ENCODE peak calls at places on chromosomes 12 and 14, in seven cellular contexts. T is K562, X is HCT116, J is H1, F is GM12878, W is HepG2, I is SK-N-SH. H is an unnamed sample.

GRCh38 chr12:46702581-46703344 is 123.0 kb downstream of the SLC38A4 start:
- DNase-seq in W (no peak), J (no peak), X (no peak), T (no peak), I (no peak), F (no peak), H (no peak)

GRCh38 chr14:58733451-58734208 is 95.9 kb downstream of the DACT1 start:
- DNase-seq in F (peak), T (no peak), X (no peak), I (no peak), W (no peak), J (no peak), H (no peak)

GRCh38 chr12:102399653-102400052 is 80.7 kb downstream of the IGF1 start:
- DNase-seq in F (no peak), I (no peak), J (no peak), T (no peak), X (no peak), W (no peak), H (no peak)

GRCh38 chr14:57617510-57617909 is 123.9 kb upstream of the CCDC198 start:
- DNase-seq in I (no peak), T (no peak), J (peak), F (no peak), W (no peak), X (no peak), H (no peak)

GRCh38 chr12:48996794-48997718 is 2.1 kb downstream of the DDN start:
- DNase-seq in X (no peak), J (no peak), I (peak), F (no peak), T (peak), W (peak), H (no peak)

GRCh38 chr12:71397433-71397954 is 42.1 kb upstream of the LGR5 start:
- DNase-seq in T (no peak), X (no peak), F (no peak), W (no peak), I (no peak), J (no peak), H (no peak)

GRCh38 chr14:74886001-74886400 is 4.3 kb downstream of the DLST start:
- DNase-seq in W (no peak), X (no peak), J (no peak), F (no peak), T (no peak), I (no peak), H (no peak)

GRCh38 chr14:53306267-53306721 is 153.2 kb upstream of the DDHD1 start:
- DNase-seq in X (peak), J (peak), F (no peak), I (peak), W (peak), T (peak), H (peak)

GRCh38 chr14:51285102-51285501 is 45.1 kb downstream of the TMX1 start:
- DNase-seq in J (no peak), F (peak), T (no peak), X (no peak), W (no peak), I (no peak), H (no peak)

GRCh38 chr12:26124491-26125450 is at the start of gene BHLHE41:
- DNase-seq in W (no peak), X (no peak), I (peak), F (no peak), J (no peak), T (no peak), H (peak)

GRCh38 chr14:101496779-101497420 is 64.4 kb upstream of the DIO3 start:
- DNase-seq in I (no peak), W (no peak), X (no peak), T (no peak), F (no peak), J (no peak), H (no peak)

GRCh38 chr14:73782623-73783022 is 68.4 kb upstream of the PNMA1 start:
- DNase-seq in W (no peak), T (no peak), F (no peak), I (no peak), J (no peak), X (no peak), H (peak)

GRCh38 chr14:32679927-32680612 is 258.6 kb upstream of the NPAS3 start:
- DNase-seq in W (no peak), X (no peak), F (no peak), I (no peak), T (no peak), J (no peak), H (no peak)

GRCh38 chr14:68144051-68144681 is 324.6 kb downstream of the RAD51B start:
- DNase-seq in W (peak), X (no peak), J (no peak), T (no peak), F (no peak), I (no peak), H (peak)

GRCh38 chr12:109487181-109488050 is 10.0 kb downstream of the UBE3B start:
- DNase-seq in W (no peak), I (no peak), X (no peak), T (no peak), F (no peak), J (no peak), H (no peak)

GRCh38 chr12:75257510-75257909 is 47.9 kb upstream of the KCNC2 start:
- DNase-seq in J (no peak), X (no peak), T (no peak), W (no peak), F (no peak), I (no peak), H (no peak)

DNA sequence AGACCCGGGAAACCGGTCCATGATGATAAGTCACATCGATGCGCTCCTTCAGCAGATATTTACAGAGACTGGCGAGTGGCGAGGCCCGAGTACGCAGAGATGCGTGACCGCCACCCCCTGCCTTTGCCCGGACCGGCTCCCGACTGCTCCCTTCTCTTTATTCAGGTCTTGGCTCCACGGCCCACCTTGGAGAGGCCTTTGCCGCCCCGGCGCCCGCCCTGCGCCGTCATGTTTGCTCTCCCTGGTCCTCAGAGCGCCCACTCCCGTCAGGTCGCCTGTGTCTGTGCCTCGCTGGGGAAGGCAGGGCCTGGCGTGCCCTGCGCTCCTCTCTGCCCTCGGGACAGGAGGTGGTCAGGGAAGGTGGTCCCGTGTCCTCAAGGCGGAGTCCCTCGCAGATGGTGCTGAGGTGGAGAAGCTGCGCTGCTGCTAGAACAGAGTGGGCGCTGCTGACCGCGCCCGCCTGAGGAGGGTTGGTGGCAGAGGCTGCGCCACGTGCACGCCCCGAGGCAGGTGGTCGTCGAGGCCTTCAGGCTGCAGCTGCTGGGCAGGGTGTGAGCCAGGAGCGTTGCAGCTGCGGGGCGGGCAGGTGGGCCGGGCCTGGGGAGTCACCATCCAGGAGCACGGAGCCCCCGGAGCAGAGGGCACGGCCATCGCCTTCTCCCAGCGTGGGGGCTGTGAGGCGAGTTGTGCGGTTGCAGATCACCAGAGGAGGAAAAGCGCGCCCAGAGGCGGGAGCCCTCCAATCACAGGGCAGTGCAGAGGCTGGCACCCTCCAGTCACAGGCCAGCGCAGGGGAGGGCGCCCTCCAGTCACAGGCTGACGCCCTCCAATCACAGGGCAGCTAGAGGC is 27.2 kb downstream of the DDX51 start:
- DNase-seq in J (no peak), W (no peak), X (no peak), I (no peak), F (no peak), T (no peak), H (no peak)
- TF ChIP-seq JUND in J (no peak), W (no peak), X (no peak), I (no peak), F (no peak), T (no peak), H (no peak)

GRCh38 chr14:55097894-55098560 is 31.0 kb upstream of the LGALS3 start:
- DNase-seq in I (no peak), F (peak), J (no peak), W (no peak), T (no peak), X (no peak), H (no peak)

GRCh38 chr14:55098561-55098898 is 30.5 kb upstream of the LGALS3 start:
- DNase-seq in X (no peak), F (no peak), J (no peak), W (no peak), T (no peak), I (no peak), H (no peak)

GRCh38 chr14:55099741-55100140 is 29.3 kb upstream of the LGALS3 start:
- DNase-seq in I (no peak), X (no peak), F (no peak), T (no peak), J (no peak), W (no peak), H (no peak)

GRCh38 chr14:55092326-55092725 is 36.7 kb upstream of the LGALS3 start:
- DNase-seq in X (no peak), I (peak), W (no peak), J (no peak), F (no peak), T (no peak), H (no peak)

DNA sequence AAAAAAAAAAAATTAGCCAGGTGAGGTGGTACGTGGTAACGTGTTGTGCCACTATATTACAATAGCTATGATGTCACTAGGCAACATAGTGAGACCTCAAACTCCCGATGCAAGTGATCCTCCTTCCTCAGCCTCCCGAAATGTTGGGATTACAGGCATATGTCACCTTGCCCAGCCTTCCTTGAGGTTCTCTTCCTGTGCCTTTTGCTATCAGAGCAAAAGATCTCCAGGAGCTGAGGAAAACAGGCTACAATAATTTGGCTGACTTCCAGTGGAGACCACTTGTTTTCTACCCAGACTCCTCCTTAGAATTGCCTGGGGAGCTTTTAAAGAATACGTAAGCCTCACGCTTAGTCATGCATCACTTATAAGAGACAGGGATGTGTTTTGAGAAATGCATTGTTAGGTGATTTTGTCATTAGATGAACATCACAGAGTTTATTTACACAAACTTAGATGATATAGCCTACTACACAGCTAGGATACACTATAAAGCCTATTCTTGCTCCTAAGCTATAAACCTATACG is 34.4 kb upstream of the LGALS3 start:
- DNase-seq in W (no peak), X (no peak), I (no peak), F (no peak), J (no peak), T (no peak), H (no peak)
- TF ChIP-seq JUND in W (no peak), X (no peak), I (no peak), F (no peak), J (no peak), T (no peak), H (no peak)

DNA sequence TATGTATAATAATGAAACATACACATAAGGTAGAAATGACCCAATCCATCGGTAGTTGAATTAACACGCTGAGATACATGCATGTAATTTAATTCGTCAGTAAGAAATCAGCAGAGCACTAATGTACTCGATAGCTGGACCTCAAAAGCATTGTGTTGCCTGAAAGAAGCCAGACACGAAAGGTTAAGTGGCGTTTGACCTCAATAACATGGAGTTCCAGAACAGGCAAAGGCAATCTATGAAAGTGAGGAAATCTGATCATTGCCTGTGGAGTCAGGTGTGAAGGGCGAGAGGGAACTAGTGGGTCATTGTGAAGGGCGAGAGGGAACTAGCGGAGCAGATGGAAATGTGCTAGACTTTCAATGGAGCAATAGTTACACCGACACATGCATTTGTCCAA is 970.4 kb upstream of the TMEM132C start:
- DNase-seq in F (no peak), J (no peak), I (no peak), X (no peak), T (no peak), W (no peak), H (no peak)
- TF ChIP-seq JUND in F (no peak), J (no peak), I (no peak), X (no peak), T (no peak), W (no peak), H (no peak)

GRCh38 chr14:96053600-96054381 is 14.6 kb downstream of the C14orf132 start:
- DNase-seq in T (no peak), W (no peak), J (no peak), X (no peak), F (no peak), I (peak), H (no peak)

GRCh38 chr14:96056509-96057422 is 17.6 kb downstream of the C14orf132 start:
- DNase-seq in J (no peak), X (no peak), W (peak), T (no peak), I (peak), F (no peak), H (peak)

GRCh38 chr14:96054661-96055060 is 15.5 kb downstream of the C14orf132 start:
- DNase-seq in W (no peak), I (no peak), X (no peak), J (no peak), T (no peak), F (no peak), H (no peak)

GRCh38 chr14:96055753-96056508 is 16.8 kb downstream of the C14orf132 start:
- DNase-seq in X (no peak), I (no peak), J (no peak), F (no peak), W (no peak), T (no peak), H (no peak)

GRCh38 chr14:96055065-96055752 is 16.0 kb downstream of the C14orf132 start:
- DNase-seq in F (no peak), I (peak), W (no peak), J (no peak), T (no peak), X (no peak), H (no peak)
- TF ChIP-seq JUND in F (no peak), I (no peak), W (no peak), J (no peak), T (no peak), X (no peak), H (no peak)

H was measured in T47D.